ENCODE peak calls at places on chromosomes 5 and 9, in five cellular contexts. E, O, N, Q and W are unnamed samples.

GRCh38 chr5:67165524-67166459 is 30.8 kb downstream of the CD180 start:
- DNase-seq in E (peak; percentile 89), O (peak; percentile 72), N (peak; percentile 56), Q (peak; percentile 78), W (peak; percentile 75)

GRCh38 chr9:27726244-27727141 is 153.2 kb upstream of the C9orf72 start:
- DNase-seq in E (peak; percentile 52), O (peak; percentile 11), N (peak; percentile 10), Q (peak; percentile 84), W (no peak)

GRCh38 chr9:115952667-115953316 is 200.8 kb upstream of the PAPPA start:
- DNase-seq in E (no peak), O (no peak), N (peak; percentile 37), Q (no peak), W (no peak)

GRCh38 chr9:21744874-21745273 is 57.6 kb upstream of the MTAP start:
- DNase-seq in E (no peak), O (no peak), N (no peak), Q (no peak), W (no peak)

GRCh38 chr5:137563646-137564474 is 64.7 kb upstream of the SPOCK1 start:
- DNase-seq in E (no peak), O (no peak), N (no peak), Q (peak; percentile 87), W (no peak)

GRCh38 chr5:176648467-176649194 is 1.3 kb downstream of the TSPAN17 start:
- DNase-seq in E (no peak), O (no peak), N (no peak), Q (no peak), W (no peak)

GRCh38 chr5:142644640-142645361 is 41.1 kb downstream of the FGF1 start:
- DNase-seq in E (no peak), O (no peak), N (peak; percentile 85), Q (no peak), W (no peak)

GRCh38 chr9:119365291-119366027 is 3.8 kb downstream of the BRINP1 start:
- DNase-seq in E (no peak), O (no peak), N (peak; percentile 13), Q (peak; percentile 44), W (no peak)

GRCh38 chr9:31683126-31683525 is 701.3 kb upstream of the ACO1 start:
- DNase-seq in E (no peak), O (no peak), N (no peak), Q (no peak), W (no peak)

GRCh38 chr5:79742549-79743136 is 53.0 kb downstream of the CMYA5 start:
- DNase-seq in E (no peak), O (no peak), N (no peak), Q (no peak), W (no peak)

GRCh38 chr9:68458918-68459317 is 81.8 kb downstream of the TMEM252 start:
- DNase-seq in E (no peak), O (no peak), N (no peak), Q (no peak), W (no peak)

GRCh38 chr5:173873296-173873922 is 14.7 kb upstream of the CPEB4 start:
- DNase-seq in E (no peak), O (no peak), N (no peak), Q (peak; percentile 39), W (no peak)

GRCh38 chr5:54324651-54325271 is 14.4 kb upstream of the ARL15 start:
- DNase-seq in E (no peak), O (no peak), N (no peak), Q (no peak), W (no peak)

GRCh38 chr9:6759114-6759977 is 1.6 kb downstream of the KDM4C start:
- DNase-seq in E (peak; percentile 28), O (no peak), N (peak; percentile 38), Q (peak; percentile 86), W (no peak)

GRCh38 chr5:72205431-72206009 is 98.2 kb downstream of the MAP1B start:
- DNase-seq in E (no peak), O (no peak), N (no peak), Q (no peak), W (no peak)

GRCh38 chr5:671459-672328 is 21.5 kb downstream of the TPPP start:
- DNase-seq in E (peak; percentile 78), O (peak; percentile 57), N (peak; percentile 75), Q (peak; percentile 77), W (peak; percentile 72)

GRCh38 chr9:4844439-4844838 is 51.7 kb downstream of the RCL1 start:
- DNase-seq in E (no peak), O (no peak), N (no peak), Q (no peak), W (no peak)

GRCh38 chr9:4854191-4854590 is 61.4 kb downstream of the RCL1 start:
- DNase-seq in E (no peak), O (no peak), N (no peak), Q (no peak), W (no peak)

GRCh38 chr9:4850611-4851010 is 57.9 kb downstream of the RCL1 start:
- DNase-seq in E (no peak), O (peak; percentile 30), N (no peak), Q (peak; percentile 63), W (no peak)

GRCh38 chr9:4852419-4852818 is 59.7 kb downstream of the RCL1 start:
- DNase-seq in E (no peak), O (no peak), N (no peak), Q (no peak), W (no peak)

DNA sequence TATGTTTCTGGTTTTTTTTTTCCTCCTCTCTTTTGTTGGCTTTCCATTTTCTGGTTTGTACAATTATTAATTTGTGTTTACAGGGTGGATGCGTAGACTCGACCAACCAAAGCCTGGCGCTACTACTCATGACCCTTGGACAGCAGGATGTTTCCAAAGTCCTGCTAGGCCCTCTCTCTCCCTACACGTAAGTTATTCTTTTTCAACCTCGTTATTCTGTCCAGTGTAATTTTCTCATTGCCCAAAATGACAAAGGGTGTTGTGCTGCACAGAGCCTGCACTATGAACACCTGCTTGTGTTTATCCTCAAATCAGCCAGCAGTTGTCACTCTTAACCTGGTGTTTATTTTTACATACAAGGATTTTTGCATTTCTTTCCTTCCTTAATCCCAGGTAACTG is 56.6 kb downstream of the RCL1 start:
- DNase-seq in E (no peak), O (no peak), N (no peak), Q (no peak), W (no peak)
- TF ChIP-seq POLR2A in E (no peak), O (no peak), N (no peak), Q (no peak), W (no peak)

GRCh38 chr5:172766287-172767104 is 4.5 kb downstream of the DUSP1 start:
- DNase-seq in E (peak; percentile 87), O (peak; percentile 78), N (no peak), Q (no peak), W (no peak)
- TF ChIP-seq POLR2A in E (peak; percentile 52), O (no peak), N (peak; percentile 53), Q (no peak), W (no peak)

GRCh38 chr9:81689343-81690175 is at the start of gene TLE1:
- DNase-seq in E (peak; percentile 99), O (peak; percentile 100), N (peak; percentile 99), Q (peak; percentile 89), W (peak; percentile 36)
- TF ChIP-seq POLR2A in E (peak; percentile 16), O (peak; percentile 75), N (peak; percentile 83), Q (no peak), W (no peak)

DNA sequence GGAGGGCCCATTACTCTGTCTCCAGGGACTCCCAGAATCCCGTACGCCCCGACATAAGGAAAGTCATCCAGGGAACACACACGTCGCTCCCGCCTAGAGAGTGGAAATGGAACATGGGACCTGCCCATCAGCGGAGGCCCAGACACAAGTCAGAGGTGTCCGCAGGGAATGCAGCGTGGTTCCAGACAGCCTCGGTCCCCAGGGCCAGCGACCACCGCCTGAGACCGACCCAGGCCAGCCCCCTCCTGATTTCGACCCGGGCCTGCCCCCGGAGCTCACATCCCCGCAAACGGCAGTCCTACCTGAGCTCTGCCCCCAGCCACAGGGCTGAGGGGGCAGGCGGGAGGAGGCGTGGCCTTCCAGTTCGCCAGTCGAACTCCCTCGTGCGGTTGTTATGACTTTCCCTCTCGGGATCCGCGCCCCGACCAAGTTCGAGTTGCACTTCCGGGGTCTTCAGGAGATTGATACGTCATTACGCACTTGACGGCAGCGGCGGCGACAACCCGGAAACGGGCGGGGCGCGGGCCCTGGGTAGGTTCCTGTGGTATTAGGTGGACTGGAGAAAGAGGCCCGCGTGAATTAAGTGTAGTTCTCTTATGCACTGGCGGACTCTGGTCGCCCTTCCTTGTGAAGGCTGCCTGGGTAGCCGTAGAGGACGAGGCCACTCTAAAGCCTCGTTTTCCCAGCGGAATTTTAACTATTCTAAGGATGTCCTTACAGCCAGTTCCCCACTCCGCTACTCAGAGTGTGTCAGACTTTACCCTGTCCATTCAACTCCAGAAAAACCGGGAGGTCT is 370.0 kb upstream of the POU5F2 start:
- DNase-seq in E (peak; percentile 96), O (peak; percentile 92), N (peak; percentile 94), Q (peak; percentile 96), W (peak; percentile 68)
- TF ChIP-seq POLR2A in E (no peak), O (peak; percentile 65), N (peak; percentile 43), Q (peak; percentile 77), W (peak; percentile 58)

DNA sequence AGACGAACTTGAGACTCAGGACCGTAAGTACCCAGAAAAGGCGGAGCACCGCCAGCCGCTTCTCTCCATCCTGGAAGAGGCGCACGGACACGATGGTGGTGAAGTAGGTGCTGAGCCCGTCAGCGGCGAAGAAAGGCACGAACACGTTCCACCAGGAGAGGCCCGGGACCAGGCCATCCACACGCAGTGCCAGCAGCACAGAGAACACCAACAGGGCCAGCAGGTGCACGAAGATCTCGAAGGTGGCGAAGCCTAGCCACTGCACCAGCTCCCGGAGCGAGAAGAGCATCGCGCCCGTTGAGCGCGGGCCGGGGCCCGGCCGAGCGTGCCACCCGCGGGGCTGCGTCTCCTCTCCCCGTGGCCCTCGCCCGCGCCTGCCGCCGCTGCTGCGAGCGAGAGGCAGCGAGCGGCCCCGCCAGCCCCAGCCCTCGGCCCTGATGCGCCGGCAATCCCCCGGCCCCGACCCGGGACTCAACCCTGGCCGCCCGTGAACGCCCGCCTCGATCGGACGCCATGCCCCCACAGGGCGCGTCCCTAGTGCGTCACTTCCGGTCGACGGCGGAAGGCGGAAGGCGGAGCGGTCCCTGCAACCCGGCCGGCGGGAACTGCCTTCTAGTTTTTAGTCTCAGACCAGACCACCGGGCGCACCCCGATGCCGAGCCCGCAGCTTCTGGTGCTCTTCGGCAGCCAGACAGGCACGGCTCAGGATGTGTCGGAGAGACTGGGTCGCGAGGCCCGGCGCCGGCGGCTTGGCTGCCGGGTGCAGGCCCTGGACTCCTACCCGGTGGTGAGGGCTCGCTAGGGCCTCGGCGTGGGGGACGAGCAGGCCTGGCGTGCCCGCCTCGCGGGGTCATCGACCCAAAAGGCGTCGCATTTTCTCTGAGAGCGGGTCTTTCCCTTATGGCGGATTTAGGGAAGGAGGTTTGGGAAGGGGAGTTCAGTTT is at the start of the genes NDOR1 and TMEM203:
- DNase-seq in E (peak; percentile 94), O (peak; percentile 90), N (peak; percentile 91), Q (peak; percentile 89), W (peak; percentile 100)
- TF ChIP-seq POLR2A in E (peak; percentile 43), O (peak; percentile 58), N (peak; percentile 74), Q (peak; percentile 43), W (peak; percentile 88)